ENCODE peak calls at places on chromosomes 1 and 21, in six cellular contexts. N, V, F, D, K and A are unnamed samples.

GRCh38 chr1:178532392-178532791 is 19.5 kb downstream of the TEX35 start:
- DNase-seq in N (peak; percentile 79), V (peak; percentile 71), F (peak; percentile 83), D (no peak), K (peak; percentile 88), A (peak; percentile 90)

GRCh38 chr21:45270306-45270821 is 17.3 kb downstream of the POFUT2 start:
- DNase-seq in N (no peak), V (no peak), F (no peak), D (no peak), K (no peak), A (no peak)

GRCh38 chr1:187203257-187203656 is 374.5 kb downstream of the PLA2G4A start:
- DNase-seq in N (no peak), V (no peak), F (peak; percentile 12), D (no peak), K (no peak), A (no peak)

GRCh38 chr1:174022080-174022975 is at the start of gene RC3H1:
- DNase-seq in N (peak; percentile 91), V (peak; percentile 92), F (peak; percentile 63), D (peak; percentile 39), K (peak; percentile 96), A (peak; percentile 92)

GRCh38 chr1:2385606-2386280 is 5.6 kb downstream of the MORN1 start:
- DNase-seq in N (no peak), V (peak; percentile 30), F (no peak), D (no peak), K (peak; percentile 38), A (no peak)

GRCh38 chr1:58901008-58901407 is 117.2 kb upstream of the JUN start:
- DNase-seq in N (no peak), V (no peak), F (no peak), D (no peak), K (no peak), A (no peak)

GRCh38 chr1:212638419-212639151 is 30.0 kb downstream of the ATF3 start:
- DNase-seq in N (no peak), V (no peak), F (no peak), D (no peak), K (no peak), A (peak; percentile 2)

GRCh38 chr1:238745069-238745468 is 641.3 kb upstream of the CHRM3 start:
- DNase-seq in N (no peak), V (no peak), F (no peak), D (no peak), K (no peak), A (no peak)

GRCh38 chr1:234932106-234932505 is 196.5 kb downstream of the TOMM20 start:
- DNase-seq in N (no peak), V (no peak), F (no peak), D (no peak), K (no peak), A (no peak)

GRCh38 chr1:219152759-219153158 is 20.9 kb upstream of the LYPLAL1 start:
- DNase-seq in N (no peak), V (no peak), F (no peak), D (no peak), K (no peak), A (no peak)

GRCh38 chr1:224116131-224116530 is 2.2 kb downstream of the FBXO28 start:
- DNase-seq in N (peak; percentile 78), V (no peak), F (no peak), D (no peak), K (no peak), A (peak; percentile 90)

GRCh38 chr1:22575532-22576147 is 12.4 kb downstream of the EPHA8 start:
- DNase-seq in N (no peak), V (no peak), F (no peak), D (no peak), K (no peak), A (no peak)

GRCh38 chr21:33644383-33645074 is 2.2 kb downstream of the ITSN1 start:
- DNase-seq in N (no peak), V (no peak), F (peak; percentile 47), D (no peak), K (no peak), A (no peak)
- H3K4me3 ChIP-seq in N (no peak overlapping the region), V (no peak overlapping the region), F (peak overlapping the region; percentile 76), D (peak overlapping the region; percentile 85), K (peak overlapping the region; percentile 65), A (peak overlapping the region; percentile 82)

GRCh38 chr1:78622548-78622947 is 2.3 kb downstream of the IFI44L start:
- DNase-seq in N (no peak), V (no peak), F (no peak), D (no peak), K (no peak), A (no peak)

GRCh38 chr1:78617615-78618026 is 2.6 kb upstream of the IFI44L start:
- DNase-seq in N (peak; percentile 75), V (peak; percentile 70), F (peak; percentile 80), D (peak; percentile 87), K (peak; percentile 71), A (peak; percentile 68)

GRCh38 chr1:78619803-78620579 is at the start of gene IFI44L:
- DNase-seq in N (no peak), V (peak; percentile 73), F (peak; percentile 67), D (peak; percentile 24), K (no peak), A (no peak)

GRCh38 chr1:78619446-78619802 is 824 bp upstream of the IFI44L start:
- DNase-seq in N (no peak), V (no peak), F (peak; percentile 9), D (no peak), K (no peak), A (no peak)

DNA sequence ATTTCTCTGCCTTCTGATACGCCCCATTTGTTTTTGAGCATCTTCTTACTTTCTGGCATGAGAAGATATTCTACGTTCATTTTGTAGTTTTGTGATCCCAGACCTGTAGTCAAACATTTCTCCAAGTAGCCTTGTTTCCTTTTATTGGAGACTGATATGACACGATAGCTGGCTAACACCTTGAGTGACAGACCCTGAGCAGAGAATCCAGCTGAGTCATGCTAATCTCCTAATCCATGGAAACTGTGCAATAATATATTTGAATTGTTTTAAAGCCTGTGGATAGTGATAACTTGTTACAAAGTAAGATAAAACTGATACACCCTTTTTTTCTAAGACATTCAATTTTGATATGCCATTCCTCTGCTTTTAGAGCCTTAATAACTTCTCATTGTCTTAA is 1.2 kb upstream of the IFI44L start:
- DNase-seq in N (no peak), V (no peak), F (no peak), D (no peak), K (no peak), A (no peak)
- H3K4me3 ChIP-seq in N (no peak overlapping the region), V (no peak overlapping the region), F (no peak overlapping the region), D (no peak overlapping the region), K (peak overlapping the region; percentile 43), A (no peak overlapping the region)

DNA sequence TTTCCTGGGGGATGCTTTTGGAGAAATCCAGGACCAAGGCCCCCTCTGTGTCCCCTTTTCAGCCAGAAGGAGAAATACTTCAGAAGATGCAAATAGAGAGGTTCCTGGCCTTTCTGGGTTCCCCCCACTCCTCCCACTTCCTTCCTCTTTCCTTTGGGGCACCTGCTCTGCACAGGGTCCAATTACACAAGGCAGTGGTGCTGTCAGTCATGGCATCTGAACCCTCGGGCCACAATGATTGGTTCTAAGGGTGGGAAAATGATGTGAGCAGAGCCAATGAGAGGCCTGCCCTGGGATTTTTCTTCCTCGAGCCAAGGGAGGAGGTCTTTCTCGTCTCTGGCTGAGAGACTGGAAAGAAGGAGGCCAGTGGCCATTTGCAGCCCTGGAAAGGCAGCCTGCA is 282.2 kb downstream of the NPHP4 start:
- DNase-seq in N (peak; percentile 15), V (no peak), F (no peak), D (no peak), K (no peak), A (no peak)
- H3K4me3 ChIP-seq in N (no peak overlapping the region), V (no peak overlapping the region), F (no peak overlapping the region), D (no peak overlapping the region), K (no peak overlapping the region), A (no peak overlapping the region)

GRCh38 chr1:165036403-165036802 is 320.1 kb downstream of the LMX1A start:
- DNase-seq in N (no peak), V (no peak), F (no peak), D (no peak), K (no peak), A (no peak)
- H3K4me3 ChIP-seq in N (no peak overlapping the region), V (no peak overlapping the region), F (no peak overlapping the region), D (no peak overlapping the region), K (no peak overlapping the region), A (no peak overlapping the region)

GRCh38 chr1:85279463-85280080 is 3.1 kb upstream of the BCL10 start:
- DNase-seq in N (peak; percentile 22), V (no peak), F (no peak), D (no peak), K (no peak), A (no peak)
- H3K4me3 ChIP-seq in N (no peak overlapping the region), V (no peak overlapping the region), F (no peak overlapping the region), D (no peak overlapping the region), K (no peak overlapping the region), A (no peak overlapping the region)

DNA sequence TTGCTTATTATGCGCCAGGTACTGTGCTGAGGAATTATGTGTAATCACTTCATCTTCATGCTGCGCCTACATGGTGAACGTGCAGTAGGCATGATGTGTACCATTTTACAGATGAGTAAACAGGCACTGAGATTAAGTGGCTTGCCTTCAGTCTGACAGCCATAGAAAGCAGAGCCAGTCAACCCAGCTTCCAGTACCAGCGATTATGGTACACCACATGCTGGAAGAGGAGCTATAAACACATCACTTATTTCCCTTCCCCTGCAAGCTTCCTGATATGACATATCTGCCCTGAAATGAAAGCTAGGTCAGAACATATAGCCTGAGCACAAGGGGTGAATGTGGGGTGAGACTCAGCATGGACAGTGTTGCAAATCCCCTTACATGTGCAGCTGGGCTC is 33.8 kb upstream of the IL20 start:
- DNase-seq in N (no peak), V (no peak), F (no peak), D (no peak), K (no peak), A (no peak)
- H3K4me3 ChIP-seq in N (no peak overlapping the region), V (no peak overlapping the region), F (no peak overlapping the region), D (no peak overlapping the region), K (no peak overlapping the region), A (no peak overlapping the region)